ENCODE peak calls at places on chromosome 17, in six cellular contexts. M is neural progenitor cell, C is GM23248, S is SK-N-SH, T is PC-3, X is MM.1S. O is an unnamed sample.
A peak's percentile ranks its signal among the peaks of the same experiment; 100 is the strongest.

GRCh38 chr17:38620551-38621277 is 15.0 kb upstream of the SRCIN1 start:
- DNase-seq in X (no peak), C (no peak), T (no peak), M (no peak), S (no peak), O (no peak)

GRCh38 chr17:74840989-74841666 is 18.6 kb downstream of the GRIN2C start:
- DNase-seq in S (no peak), X (no peak), T (no peak), C (peak; percentile 70), M (peak; percentile 51), O (peak; percentile 59)

GRCh38 chr17:45150911-45151809 is 2.9 kb downstream of the HEXIM1 start:
- DNase-seq in S (no peak), X (no peak), M (no peak), T (no peak), C (peak; percentile 51), O (no peak)

GRCh38 chr17:8420041-8420934 is 15.4 kb upstream of the NDEL1 start:
- DNase-seq in C (peak; percentile 59), S (peak; percentile 72), T (peak; percentile 16), X (no peak), M (no peak), O (no peak)

GRCh38 chr17:42548070-42548837 is 4.5 kb upstream of the HSD17B1 start:
- DNase-seq in T (peak; percentile 81), X (peak; percentile 76), C (no peak), M (peak; percentile 90), S (peak; percentile 22), O (peak; percentile 98)

GRCh38 chr17:10266477-10266876 is 68.1 kb upstream of the GAS7 start:
- DNase-seq in S (no peak), T (no peak), C (peak; percentile 46), X (no peak), M (no peak), O (no peak)

GRCh38 chr17:61133853-61134252 is 265.8 kb upstream of the TBX2 start:
- DNase-seq in C (no peak), S (no peak), X (no peak), T (no peak), M (no peak), O (no peak)

GRCh38 chr17:79221597-79221996 is 147.0 kb downstream of the ENGASE start:
- DNase-seq in T (no peak), S (peak; percentile 73), X (no peak), M (no peak), C (no peak), O (no peak)

GRCh38 chr17:39393732-39394131 is 7.7 kb downstream of the FBXL20 start:
- DNase-seq in M (no peak), C (no peak), T (no peak), S (no peak), X (no peak), O (no peak)

GRCh38 chr17:79619196-79619595 is 8.3 kb upstream of the RBFOX3 start:
- DNase-seq in T (no peak), X (no peak), S (peak; percentile 25), C (no peak), M (no peak), O (no peak)

GRCh38 chr17:20205609-20206008 is 196.4 kb downstream of the SPECC1 start:
- DNase-seq in T (no peak), M (no peak), X (no peak), C (no peak), S (no peak), O (no peak)

GRCh38 chr17:42659079-42659931 is at the start of gene TUBG2:
- DNase-seq in M (peak; percentile 96), S (peak; percentile 98), X (peak; percentile 92), C (peak; percentile 93), T (peak; percentile 86), O (peak; percentile 96)

GRCh38 chr17:10984163-10984562 is 146.3 kb upstream of the PIRT start:
- DNase-seq in T (no peak), S (no peak), M (no peak), C (no peak), X (no peak), O (no peak)

GRCh38 chr17:40253565-40253964 is 34.1 kb upstream of the CDC6 start:
- DNase-seq in X (no peak), C (no peak), S (no peak), M (no peak), T (no peak), O (no peak)

GRCh38 chr17:82377924-82378740 is 6.6 kb downstream of the UTS2R start:
- DNase-seq in T (no peak), M (no peak), X (no peak), C (no peak), S (no peak), O (no peak)

GRCh38 chr17:45989759-45990158 is 9.3 kb upstream of the STH start:
- DNase-seq in C (no peak), S (no peak), T (no peak), X (no peak), M (no peak), O (no peak)

GRCh38 chr17:82229686-82230626 is 1.1 kb downstream of the SLC16A3 start:
- DNase-seq in M (peak; percentile 48), X (no peak), S (no peak), T (no peak), C (no peak), O (no peak)

GRCh38 chr17:66123163-66123562 is 68.8 kb downstream of the CEP112 start:
- DNase-seq in X (no peak), S (no peak), C (peak; percentile 39), T (peak; percentile 52), M (peak; percentile 4), O (peak; percentile 53)

GRCh38 chr17:80524150-80524712 is 20.4 kb upstream of the RPTOR start:
- DNase-seq in S (peak; percentile 65), T (no peak), C (no peak), M (no peak), X (no peak), O (no peak)

GRCh38 chr17:27747462-27748359 is 52.6 kb downstream of the NOS2 start:
- DNase-seq in X (no peak), C (no peak), M (peak; percentile 31), S (no peak), T (no peak), O (peak; percentile 90)

GRCh38 chr17:81097134-81097942 is 62.4 kb downstream of the BAIAP2 start:
- DNase-seq in C (peak; percentile 94), X (no peak), M (peak; percentile 92), S (peak; percentile 87), T (peak; percentile 81), O (peak; percentile 72)

GRCh38 chr17:20263595-20263994 is 203.7 kb downstream of the LGALS9B start:
- DNase-seq in M (no peak), X (no peak), T (no peak), C (peak; percentile 24), S (no peak), O (peak; percentile 21)

GRCh38 chr17:31497431-31497830 is 106.0 kb downstream of the RAB11FIP4 start:
- DNase-seq in M (no peak), C (no peak), S (no peak), T (no peak), X (no peak), O (no peak)
- H3F3A ChIP-seq in M (peaks cover 14% of the 10 kb centered on the region), C (peaks cover 8% of the 10 kb centered on the region), S (no peaks in the 10 kb centered on the region), T (no peaks in the 10 kb centered on the region), X (no peaks in the 10 kb centered on the region), O (peaks cover 12% of the 10 kb centered on the region)

GRCh38 chr17:76480676-76481075 is 13.3 kb downstream of the AANAT start:
- DNase-seq in C (no peak), T (no peak), S (no peak), X (peak; percentile 60), M (peak; percentile 45), O (no peak)
- H3K4me1 ChIP-seq in C (no peaks in the 10 kb centered on the region), T (peaks cover 5% of the 10 kb centered on the region), S (no peaks in the 10 kb centered on the region), X (peaks cover 33% of the 10 kb centered on the region), M (no peaks in the 10 kb centered on the region), O (no peaks in the 10 kb centered on the region)

DNA sequence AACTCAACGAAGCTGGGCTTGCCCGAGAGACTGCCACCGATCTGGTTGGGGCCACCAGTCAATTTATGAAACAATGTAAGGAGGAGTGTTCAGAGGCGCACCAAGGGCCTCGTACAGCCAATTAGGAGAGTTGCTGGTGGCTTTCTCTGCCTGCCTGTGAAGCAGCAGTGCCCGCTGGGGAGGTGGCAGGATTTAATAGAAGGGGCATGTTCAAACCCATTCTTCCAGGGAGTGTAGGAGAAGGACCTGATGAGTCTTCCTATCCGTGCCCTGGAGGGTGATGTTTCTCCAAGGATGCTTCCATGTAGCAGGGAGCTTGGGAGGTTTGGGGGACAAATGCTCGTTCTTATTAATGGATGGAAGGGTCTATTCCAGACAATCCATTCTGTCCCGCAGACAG is 178.4 kb downstream of the CCDC182 start:
- DNase-seq in S (no peak), C (no peak), X (no peak), T (no peak), M (no peak), O (no peak)
- TF ChIP-seq EZH2phosphoT487 in S (no peak), C (no peak), X (no peak), T (no peak), M (no peak), O (no peak)

DNA sequence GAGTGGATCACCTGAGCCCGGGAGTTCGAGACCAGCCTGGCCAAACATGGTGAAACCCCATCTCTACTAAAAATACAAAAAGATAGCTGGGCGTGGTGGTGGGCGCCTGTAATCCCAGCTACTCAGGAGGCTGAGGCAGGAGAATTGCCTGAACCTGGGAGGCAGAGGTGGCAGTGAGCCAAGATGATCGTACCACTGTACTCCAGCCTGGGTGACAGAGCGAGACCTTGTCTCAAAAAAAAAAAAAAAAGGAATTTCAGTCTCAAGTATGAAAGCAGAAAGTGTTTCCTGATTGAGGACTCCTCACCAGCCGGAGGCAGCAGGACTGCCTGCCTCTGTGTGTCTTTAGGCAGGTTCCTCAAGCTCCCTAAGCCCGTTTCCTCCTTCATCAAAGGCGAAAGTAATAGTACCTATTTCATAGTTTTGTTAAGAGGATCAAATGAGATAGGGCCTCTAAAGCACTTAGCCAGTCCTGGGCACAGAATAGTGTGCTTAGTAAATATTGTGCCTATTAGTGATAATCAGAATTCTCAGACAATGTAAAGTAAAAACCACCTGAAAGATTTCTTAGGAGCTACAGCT is 9.0 kb downstream of the RAI1 start:
- DNase-seq in S (no peak), M (no peak), C (no peak), T (no peak), X (no peak), O (no peak)
- H3F3A ChIP-seq in S (peaks cover 11% of the 10 kb centered on the region), M (peaks cover 30% of the 10 kb centered on the region), C (peaks cover 6% of the 10 kb centered on the region), T (peaks cover 10% of the 10 kb centered on the region), X (peaks cover 9% of the 10 kb centered on the region), O (peaks cover 22% of the 10 kb centered on the region)

DNA sequence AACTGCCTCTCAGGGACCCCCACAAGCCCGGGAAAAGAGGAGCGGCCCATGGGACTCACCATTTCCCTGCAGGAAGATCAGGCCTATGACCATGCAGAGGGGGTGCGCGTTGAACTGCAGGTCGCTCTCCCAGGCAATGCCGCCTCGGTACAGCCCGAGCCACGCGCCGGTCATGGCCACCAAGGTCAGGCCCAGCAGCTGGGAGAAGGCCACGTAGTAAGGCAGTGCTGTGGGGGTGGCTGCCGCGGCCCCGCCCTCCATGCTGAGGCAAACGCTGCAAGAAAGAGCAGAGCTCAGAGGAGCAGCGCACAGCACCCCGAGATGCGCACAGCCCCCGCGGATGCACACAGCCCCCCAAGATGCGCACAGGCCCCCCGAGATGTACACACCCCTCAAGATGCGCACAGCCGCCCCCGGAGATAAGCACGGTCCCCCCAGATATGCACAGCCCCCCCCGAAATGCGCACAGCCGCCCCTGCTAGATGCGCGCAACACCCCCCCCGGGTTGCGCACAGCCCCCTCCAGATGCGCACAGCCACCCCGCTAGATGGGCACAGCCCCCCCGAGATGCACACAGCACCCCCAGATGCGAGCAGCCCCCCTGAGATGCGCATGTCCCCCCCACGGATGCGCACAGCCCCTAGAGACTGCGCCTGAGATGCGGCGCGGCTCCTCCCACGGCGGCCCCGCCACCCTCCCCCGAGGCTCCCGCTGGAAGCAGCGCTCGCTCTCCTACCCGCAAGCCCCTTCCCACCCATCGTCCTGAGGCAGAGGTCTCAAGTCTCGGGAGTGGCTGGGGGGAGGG is 8.6 kb downstream of the CYB561 start:
- DNase-seq in S (peak; percentile 42), M (no peak), C (peak; percentile 53), X (no peak), T (no peak), O (no peak)
- H3K4me1 ChIP-seq in S (peaks cover 41% of the 10 kb centered on the region), M (peaks cover 3% of the 10 kb centered on the region), C (peaks cover 25% of the 10 kb centered on the region), X (peaks cover 4% of the 10 kb centered on the region), T (peaks cover 61% of the 10 kb centered on the region), O (peaks cover 6% of the 10 kb centered on the region)

O was measured in GM23338.